ENCODE peak calls at places on chromosomes 5 and 9, in nine cellular contexts. F is psoas muscle, U is PC-9, D is WTC11, Z is stomach, A is NB4, G is AG10803, T is prostate gland, C is RWPE1. V is an unnamed sample.

GRCh38 chr9:134641173-134641985 is at the start of gene COL5A1:
- DNase-seq in F (peak), U (no peak), D (peak), Z (peak), A (no peak), G (peak), T (peak), C (peak), V (no peak)

GRCh38 chr5:112642885-112643284 is 94.8 kb upstream of the APC start:
- DNase-seq in F (no peak), U (no peak), D (no peak), Z (no peak), A (no peak), G (no peak), T (no peak), C (no peak), V (no peak)

GRCh38 chr5:17802256-17802655 is 168.0 kb downstream of the TAF11L14 start:
- DNase-seq in F (no peak), U (no peak), D (peak), Z (no peak), A (no peak), G (no peak), T (no peak), C (no peak), V (no peak)

GRCh38 chr5:17018871-17019270 is 82.8 kb upstream of the MYO10 start:
- DNase-seq in F (no peak), U (no peak), D (no peak), Z (no peak), A (no peak), G (no peak), T (no peak), C (no peak), V (no peak)

GRCh38 chr9:109248133-109248581 is 72.7 kb downstream of the EPB41L4B start:
- DNase-seq in F (no peak), U (no peak), D (no peak), Z (no peak), A (no peak), G (peak), T (no peak), C (no peak), V (no peak)

GRCh38 chr9:114430443-114430842 is 42.7 kb upstream of the AKNA start:
- DNase-seq in F (no peak), U (no peak), D (no peak), Z (no peak), A (no peak), G (no peak), T (no peak), C (no peak), V (no peak)

GRCh38 chr9:22112870-22113846 is 104.1 kb upstream of the CDKN2B start:
- DNase-seq in F (no peak), U (no peak), D (no peak), Z (no peak), A (no peak), G (no peak), T (no peak), C (no peak), V (no peak)

GRCh38 chr5:35089688-35090314 is 42.1 kb upstream of the AGXT2 start:
- DNase-seq in F (no peak), U (peak), D (peak), Z (peak), A (peak), G (peak), T (peak), C (peak), V (peak)

GRCh38 chr9:87236546-87236945 is 261.1 kb upstream of the DAPK1 start:
- DNase-seq in F (no peak), U (no peak), D (no peak), Z (no peak), A (no peak), G (peak), T (no peak), C (no peak), V (no peak)

DNA sequence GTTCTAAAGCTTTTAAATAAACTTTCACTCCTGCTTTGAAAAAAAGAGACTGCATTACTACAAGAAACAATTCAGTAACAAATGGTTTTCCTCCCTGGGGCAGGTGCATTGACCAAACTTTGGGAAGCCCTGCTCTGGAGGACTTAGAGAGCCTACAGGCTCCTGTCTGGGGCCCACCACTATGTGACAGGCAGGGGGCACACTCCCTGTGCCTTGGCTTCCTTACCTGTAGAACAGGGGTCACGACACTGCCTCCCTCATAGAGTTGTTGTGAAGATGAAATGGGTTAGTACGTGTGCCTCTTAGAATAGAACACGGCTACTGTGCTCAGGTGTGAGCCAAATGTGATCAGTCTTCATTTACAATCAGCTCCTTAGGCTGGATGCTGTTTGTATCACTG is 130.1 kb downstream of the GPBP1 start:
- DNase-seq in F (no peak), U (no peak), D (peak), Z (no peak), A (no peak), G (no peak), T (no peak), C (no peak), V (no peak)
- TF ChIP-seq CTCF in F (no peak), U (no peak), D (no peak), Z (no peak), A (no peak), G (no peak), T (no peak), C (no peak), V (no peak)

DNA sequence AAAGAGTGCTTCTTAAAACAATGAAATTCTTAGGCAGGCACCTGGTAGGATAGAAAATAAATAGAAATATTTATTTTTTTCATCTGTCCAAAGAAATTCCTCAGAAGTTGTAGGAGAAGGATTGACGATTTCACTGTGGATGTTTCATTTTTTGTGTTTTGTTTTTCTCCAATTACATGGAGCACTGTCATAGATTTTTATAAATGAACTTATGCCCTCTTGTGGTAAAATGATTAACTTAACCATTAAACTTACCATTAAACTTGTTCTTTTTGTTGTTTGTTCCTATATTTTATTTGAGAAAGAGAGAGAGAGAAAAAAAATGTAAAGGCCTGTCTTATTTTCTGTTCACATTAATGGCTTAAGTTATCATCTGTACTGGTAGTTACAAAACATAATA is 339.2 kb downstream of the PRR16 start:
- DNase-seq in F (no peak), U (no peak), D (no peak), Z (no peak), A (peak), G (peak), T (no peak), C (no peak), V (no peak)
- TF ChIP-seq CTCF in F (peak), U (peak), D (no peak), Z (no peak), A (no peak), G (peak), T (peak), C (peak), V (no peak)

GRCh38 chr9:98201749-98202148 is 9.3 kb upstream of the CORO2A start:
- DNase-seq in F (peak), U (no peak), D (no peak), Z (no peak), A (no peak), G (no peak), T (no peak), C (no peak), V (no peak)

GRCh38 chr9:98201102-98201501 is 8.7 kb upstream of the CORO2A start:
- DNase-seq in F (no peak), U (no peak), D (no peak), Z (no peak), A (no peak), G (no peak), T (no peak), C (no peak), V (peak)

GRCh38 chr9:98204692-98205091 is 12.3 kb upstream of the CORO2A start:
- DNase-seq in F (no peak), U (no peak), D (no peak), Z (no peak), A (no peak), G (no peak), T (no peak), C (no peak), V (no peak)

GRCh38 chr9:98202252-98202651 is 9.8 kb upstream of the CORO2A start:
- DNase-seq in F (peak), U (no peak), D (no peak), Z (no peak), A (no peak), G (no peak), T (no peak), C (no peak), V (no peak)

DNA sequence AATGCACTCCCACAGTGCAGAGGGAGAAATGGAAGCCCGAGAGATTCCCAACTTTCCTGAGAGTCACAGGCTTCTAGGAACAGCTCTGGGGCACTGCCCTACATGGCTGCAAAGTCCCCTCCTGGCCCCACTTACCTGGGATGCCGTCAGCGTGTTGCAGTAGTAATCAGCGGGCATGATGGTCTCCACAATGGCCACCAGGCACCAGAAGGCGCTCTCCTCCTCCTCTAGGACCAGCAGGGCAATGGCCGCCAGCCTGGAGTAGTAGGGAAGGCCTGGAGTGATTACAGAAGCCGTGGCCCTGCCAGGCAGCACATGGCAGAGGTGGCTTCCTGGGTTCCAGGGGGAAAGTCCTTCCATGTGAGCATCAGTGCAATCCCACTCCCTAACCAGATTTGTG is 10.7 kb upstream of the CORO2A start:
- DNase-seq in F (no peak), U (no peak), D (no peak), Z (no peak), A (no peak), G (no peak), T (no peak), C (no peak), V (no peak)
- TF ChIP-seq CTCF in F (no peak), U (no peak), D (no peak), Z (no peak), A (no peak), G (no peak), T (no peak), C (no peak), V (no peak)

DNA sequence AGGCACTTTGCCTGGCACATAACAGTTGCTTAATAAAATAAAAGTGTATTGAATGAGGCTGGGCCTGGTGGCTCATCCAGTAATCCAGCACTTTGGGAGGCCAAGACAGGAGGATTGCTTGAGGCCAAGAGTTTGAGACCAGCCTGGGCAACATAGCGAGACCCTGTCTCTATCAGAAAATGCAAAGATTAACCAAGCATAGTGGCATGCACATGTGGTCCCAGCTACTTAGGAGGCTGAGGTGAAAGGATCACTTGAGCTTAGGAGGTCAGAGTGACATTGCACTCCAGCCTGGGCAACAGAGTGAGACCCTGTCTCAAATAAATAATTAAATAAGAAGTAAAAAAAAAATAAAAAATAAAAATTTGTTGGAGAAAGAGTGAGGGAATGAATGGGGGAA is 21.2 kb downstream of the TNFAIP8 start:
- DNase-seq in F (no peak), U (no peak), D (no peak), Z (no peak), A (no peak), G (no peak), T (no peak), C (no peak), V (no peak)
- TF ChIP-seq CTCF in F (no peak), U (no peak), D (no peak), Z (no peak), A (no peak), G (no peak), T (no peak), C (no peak), V (no peak)

GRCh38 chr5:150587016-150587415 is 53.4 kb upstream of the SYNPO start:
- DNase-seq in F (no peak), U (no peak), D (no peak), Z (no peak), A (no peak), G (no peak), T (no peak), C (no peak), V (no peak)

GRCh38 chr5:150587830-150588494 is 52.5 kb upstream of the SYNPO start:
- DNase-seq in F (no peak), U (no peak), D (no peak), Z (no peak), A (no peak), G (peak), T (no peak), C (peak), V (no peak)

GRCh38 chr5:150590979-150591411 is 49.5 kb upstream of the SYNPO start:
- DNase-seq in F (no peak), U (no peak), D (peak), Z (no peak), A (no peak), G (no peak), T (no peak), C (no peak), V (no peak)

GRCh38 chr5:150588495-150588890 is 52.0 kb upstream of the SYNPO start:
- DNase-seq in F (no peak), U (no peak), D (no peak), Z (no peak), A (no peak), G (no peak), T (no peak), C (no peak), V (no peak)

GRCh38 chr5:150589791-150590601 is 50.5 kb upstream of the SYNPO start:
- DNase-seq in F (peak), U (no peak), D (peak), Z (peak), A (no peak), G (peak), T (no peak), C (no peak), V (no peak)
- TF ChIP-seq CTCF in F (peak), U (no peak), D (no peak), Z (no peak), A (no peak), G (peak), T (peak), C (no peak), V (no peak)

DNA sequence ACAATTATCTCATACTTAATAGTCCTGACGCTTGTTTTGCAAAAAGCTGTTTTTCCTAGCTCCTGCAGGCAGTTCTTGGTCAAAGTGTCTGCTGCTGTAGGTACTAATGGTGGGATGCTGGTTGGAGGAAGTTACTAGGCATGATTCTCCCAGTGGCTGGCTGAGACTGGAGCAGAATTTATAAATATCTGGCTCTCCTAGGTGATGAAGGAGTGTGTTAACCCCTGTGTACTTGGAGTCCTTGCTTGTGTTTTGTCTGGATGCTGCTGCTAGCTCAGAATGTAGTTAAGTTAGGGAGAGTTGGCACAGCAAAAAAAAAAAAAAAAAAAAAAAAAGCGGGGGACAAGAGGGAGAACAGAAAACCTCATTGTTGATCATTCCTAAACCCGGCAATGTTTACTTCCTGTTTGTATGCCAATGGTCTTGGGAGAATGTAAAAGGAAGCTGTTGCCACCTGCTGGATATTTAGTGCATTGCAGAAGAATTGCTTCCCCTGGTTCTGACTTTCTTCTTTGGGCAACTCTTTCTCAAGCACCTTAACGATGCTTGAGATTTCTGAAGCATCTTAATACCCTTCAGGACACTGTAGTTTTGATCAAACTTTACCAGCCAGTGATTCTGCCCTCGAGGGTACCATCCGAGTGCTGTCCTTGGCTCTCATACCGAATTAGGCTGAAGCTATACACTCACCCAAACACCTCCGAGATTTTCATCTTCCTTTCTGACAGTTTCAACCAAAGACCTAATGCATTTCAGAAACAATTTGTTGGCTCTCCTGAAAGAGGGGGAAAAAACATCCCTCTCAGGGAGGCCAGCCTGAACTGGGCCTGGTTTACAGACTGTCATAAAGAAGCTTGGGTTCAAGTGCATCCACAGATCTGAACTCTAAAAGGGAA is 71.7 kb upstream of the WWC1 start:
- DNase-seq in F (no peak), U (peak), D (peak), Z (peak), A (peak), G (peak), T (peak), C (peak), V (peak)
- TF ChIP-seq CTCF in F (peak), U (peak), D (peak), Z (no peak), A (peak), G (peak), T (peak), C (peak), V (peak)

GRCh38 chr9:14322211-14323082 is 8.5 kb upstream of the NFIB start:
- DNase-seq in F (peak), U (peak), D (peak), Z (peak), A (peak), G (peak), T (peak), C (peak), V (peak)
- TF ChIP-seq CTCF in F (peak), U (no peak), D (no peak), Z (no peak), A (no peak), G (peak), T (peak), C (peak), V (no peak)